ENCODE peak calls at places on chromosomes 3 and 15, in five cellular contexts. K, U, W, O and C are unnamed samples.
A peak's percentile ranks its signal among the peaks of the same experiment; 100 is the strongest.

GRCh38 chr15:60070838-60071493 is 66.9 kb downstream of the FOXB1 start:
- DNase-seq in O (no peak), K (no peak), W (no peak), U (peak; percentile 31), C (no peak)

GRCh38 chr15:64146885-64147681 is 4.4 kb upstream of the SNX22 start:
- DNase-seq in U (no peak), W (no peak), K (peak; percentile 33), O (no peak), C (no peak)

GRCh38 chr3:50182533-50183099 is 8.8 kb upstream of the GNAT1 start:
- DNase-seq in K (no peak), O (no peak), U (no peak), W (no peak), C (no peak)

GRCh38 chr15:39270976-39271375 is 309.9 kb upstream of the THBS1 start:
- DNase-seq in K (no peak), O (no peak), U (peak; percentile 93), W (no peak), C (no peak)

GRCh38 chr3:25661694-25662455 is 2.8 kb downstream of the TOP2B start:
- DNase-seq in W (no peak), U (no peak), O (peak; percentile 35), K (no peak), C (no peak)

GRCh38 chr15:69403611-69404010 is 10.5 kb upstream of the KIF23 start:
- DNase-seq in U (peak; percentile 84), O (no peak), W (no peak), K (no peak), C (no peak)

GRCh38 chr15:22945071-22945470 is 35.1 kb downstream of the CYFIP1 start:
- DNase-seq in W (no peak), K (peak; percentile 57), U (no peak), O (peak; percentile 37), C (no peak)

GRCh38 chr15:99438222-99438592 is 127.6 kb upstream of the MEF2A start:
- DNase-seq in O (no peak), U (no peak), K (no peak), W (no peak), C (no peak)

GRCh38 chr3:8220291-8220690 is 281.3 kb upstream of the LMCD1 start:
- DNase-seq in K (no peak), U (no peak), W (no peak), O (no peak), C (no peak)

GRCh38 chr3:44056446-44057240 is 185.0 kb upstream of the TOPAZ1 start:
- DNase-seq in O (no peak), U (no peak), W (no peak), K (no peak), C (no peak)

GRCh38 chr3:71133874-71134273 is 449.7 kb downstream of the FOXP1 start:
- DNase-seq in O (no peak), U (no peak), W (no peak), K (no peak), C (no peak)

GRCh38 chr3:181610083-181610972 is 101.4 kb upstream of the SOX2 start:
- DNase-seq in O (peak; percentile 59), K (no peak), W (no peak), U (no peak), C (no peak)

GRCh38 chr3:19065027-19065426 is 83.3 kb upstream of the KCNH8 start:
- DNase-seq in K (no peak), O (peak; percentile 30), U (no peak), W (no peak), C (no peak)

GRCh38 chr3:70951937-70952492 is 631.5 kb downstream of the FOXP1 start:
- DNase-seq in U (no peak), O (no peak), W (no peak), K (no peak), C (no peak)

GRCh38 chr3:18660059-18660458 is 234.9 kb upstream of the SATB1 start:
- DNase-seq in U (no peak), W (no peak), K (no peak), O (no peak), C (no peak)

GRCh38 chr15:100211855-100212850 is 129.6 kb downstream of the ADAMTS17 start:
- DNase-seq in W (no peak), U (no peak), O (no peak), K (peak; percentile 34), C (peak; percentile 71)

GRCh38 chr15:68418611-68419161 is 13.3 kb downstream of the ITGA11 start:
- DNase-seq in W (no peak), O (peak; percentile 16), K (peak; percentile 70), U (peak; percentile 59), C (no peak)

GRCh38 chr3:122754867-122755835 is 38.5 kb downstream of the HSPBAP1 start:
- DNase-seq in K (no peak), O (no peak), W (no peak), U (peak; percentile 65), C (no peak)

GRCh38 chr3:58333206-58334012 is 717 bp downstream of the PXK start:
- DNase-seq in O (peak; percentile 32), W (peak; percentile 27), K (peak; percentile 68), U (no peak), C (peak; percentile 74)

GRCh38 chr15:59313703-59314332 is 58.9 kb downstream of the MYO1E start:
- DNase-seq in K (peak; percentile 96), U (no peak), O (peak; percentile 98), W (no peak), C (peak; percentile 35)